ENCODE peak calls at places on chromosomes 7 and 10, in nine cellular contexts. One of them, this sample, is unnamed.

GRCh38 chr10:78777466-78778256 is 291.1 kb upstream of the ZMIZ1 start:
- DNase-seq in activated CD8-positive, alpha-beta memory T cell treated with anti-CD3 and anti-CD28 coated beads for 4 hours: no peak
- DNase-seq in A549: no peak
- DNase-seq in dorsolateral prefrontal cortex: peak
- DNase-seq in T-cell: no peak
- DNase-seq in epithelial cell of proximal tubule: no peak
- DNase-seq in left lung: no peak
- DNase-seq in AG08395: peak
- DNase-seq in CD8-positive, alpha-beta T cell: no peak
- DNase-seq in this sample: no peak

GRCh38 chr10:61475449-61475873 is 22.3 kb upstream of the TMEM26 start:
- DNase-seq in activated CD8-positive, alpha-beta memory T cell treated with anti-CD3 and anti-CD28 coated beads for 4 hours: no peak
- DNase-seq in A549: no peak
- DNase-seq in dorsolateral prefrontal cortex: no peak
- DNase-seq in T-cell: no peak
- DNase-seq in epithelial cell of proximal tubule: no peak
- DNase-seq in left lung: no peak
- DNase-seq in AG08395: peak
- DNase-seq in CD8-positive, alpha-beta T cell: no peak
- DNase-seq in this sample: no peak

GRCh38 chr10:113895018-113895417 is 40.6 kb downstream of the NHLRC2 start:
- DNase-seq in activated CD8-positive, alpha-beta memory T cell treated with anti-CD3 and anti-CD28 coated beads for 4 hours: no peak
- DNase-seq in A549: no peak
- DNase-seq in dorsolateral prefrontal cortex: no peak
- DNase-seq in T-cell: no peak
- DNase-seq in epithelial cell of proximal tubule: peak
- DNase-seq in left lung: no peak
- DNase-seq in AG08395: peak
- DNase-seq in CD8-positive, alpha-beta T cell: no peak
- DNase-seq in this sample: no peak

GRCh38 chr10:1309969-1310789 is 254.0 kb downstream of the WDR37 start:
- DNase-seq in activated CD8-positive, alpha-beta memory T cell treated with anti-CD3 and anti-CD28 coated beads for 4 hours: no peak
- DNase-seq in A549: no peak
- DNase-seq in dorsolateral prefrontal cortex: no peak
- DNase-seq in T-cell: no peak
- DNase-seq in epithelial cell of proximal tubule: no peak
- DNase-seq in left lung: no peak
- DNase-seq in AG08395: no peak
- DNase-seq in CD8-positive, alpha-beta T cell: no peak
- DNase-seq in this sample: no peak

GRCh38 chr7:1549357-1550004 is 6.5 kb downstream of the TMEM184A start:
- DNase-seq in activated CD8-positive, alpha-beta memory T cell treated with anti-CD3 and anti-CD28 coated beads for 4 hours: no peak
- DNase-seq in A549: no peak
- DNase-seq in dorsolateral prefrontal cortex: no peak
- DNase-seq in T-cell: no peak
- DNase-seq in epithelial cell of proximal tubule: no peak
- DNase-seq in left lung: peak
- DNase-seq in AG08395: no peak
- DNase-seq in CD8-positive, alpha-beta T cell: no peak
- DNase-seq in this sample: no peak

GRCh38 chr7:91718071-91718470 is 162.4 kb downstream of the MTERF1 start:
- DNase-seq in activated CD8-positive, alpha-beta memory T cell treated with anti-CD3 and anti-CD28 coated beads for 4 hours: no peak
- DNase-seq in A549: no peak
- DNase-seq in dorsolateral prefrontal cortex: no peak
- DNase-seq in T-cell: no peak
- DNase-seq in epithelial cell of proximal tubule: no peak
- DNase-seq in left lung: no peak
- DNase-seq in AG08395: no peak
- DNase-seq in CD8-positive, alpha-beta T cell: no peak
- DNase-seq in this sample: no peak

GRCh38 chr7:117193564-117193963 is 129.3 kb downstream of the WNT2 start:
- DNase-seq in activated CD8-positive, alpha-beta memory T cell treated with anti-CD3 and anti-CD28 coated beads for 4 hours: no peak
- DNase-seq in A549: no peak
- DNase-seq in dorsolateral prefrontal cortex: no peak
- DNase-seq in T-cell: no peak
- DNase-seq in epithelial cell of proximal tubule: no peak
- DNase-seq in left lung: no peak
- DNase-seq in AG08395: peak
- DNase-seq in CD8-positive, alpha-beta T cell: no peak
- DNase-seq in this sample: no peak

GRCh38 chr7:82789883-82790609 is 346.5 kb upstream of the CACNA2D1 start:
- DNase-seq in activated CD8-positive, alpha-beta memory T cell treated with anti-CD3 and anti-CD28 coated beads for 4 hours: no peak
- DNase-seq in A549: no peak
- DNase-seq in dorsolateral prefrontal cortex: no peak
- DNase-seq in T-cell: no peak
- DNase-seq in epithelial cell of proximal tubule: no peak
- DNase-seq in left lung: no peak
- DNase-seq in AG08395: no peak
- DNase-seq in CD8-positive, alpha-beta T cell: no peak
- DNase-seq in this sample: no peak

GRCh38 chr7:152924238-152924637 is 164.7 kb downstream of the ACTR3B start:
- DNase-seq in activated CD8-positive, alpha-beta memory T cell treated with anti-CD3 and anti-CD28 coated beads for 4 hours: no peak
- DNase-seq in A549: no peak
- DNase-seq in dorsolateral prefrontal cortex: no peak
- DNase-seq in T-cell: no peak
- DNase-seq in epithelial cell of proximal tubule: no peak
- DNase-seq in left lung: no peak
- DNase-seq in AG08395: no peak
- DNase-seq in CD8-positive, alpha-beta T cell: no peak
- DNase-seq in this sample: no peak

GRCh38 chr10:86951184-86951761 is 6.1 kb downstream of the MMRN2 start:
- DNase-seq in activated CD8-positive, alpha-beta memory T cell treated with anti-CD3 and anti-CD28 coated beads for 4 hours: no peak
- DNase-seq in A549: no peak
- DNase-seq in dorsolateral prefrontal cortex: no peak
- DNase-seq in T-cell: no peak
- DNase-seq in epithelial cell of proximal tubule: no peak
- DNase-seq in left lung: no peak
- DNase-seq in AG08395: no peak
- DNase-seq in CD8-positive, alpha-beta T cell: no peak
- DNase-seq in this sample: no peak

GRCh38 chr10:116427671-116428070 is at the start of gene PNLIPRP3:
- DNase-seq in activated CD8-positive, alpha-beta memory T cell treated with anti-CD3 and anti-CD28 coated beads for 4 hours: no peak
- DNase-seq in A549: no peak
- DNase-seq in dorsolateral prefrontal cortex: no peak
- DNase-seq in T-cell: no peak
- DNase-seq in epithelial cell of proximal tubule: no peak
- DNase-seq in left lung: no peak
- DNase-seq in AG08395: no peak
- DNase-seq in CD8-positive, alpha-beta T cell: no peak
- DNase-seq in this sample: no peak

GRCh38 chr7:22281481-22281880 is 75.5 kb downstream of the RAPGEF5 start:
- DNase-seq in activated CD8-positive, alpha-beta memory T cell treated with anti-CD3 and anti-CD28 coated beads for 4 hours: no peak
- DNase-seq in A549: no peak
- DNase-seq in dorsolateral prefrontal cortex: no peak
- DNase-seq in T-cell: no peak
- DNase-seq in epithelial cell of proximal tubule: no peak
- DNase-seq in left lung: no peak
- DNase-seq in AG08395: no peak
- DNase-seq in CD8-positive, alpha-beta T cell: no peak
- DNase-seq in this sample: no peak

GRCh38 chr7:1533569-1534329 is 3.2 kb downstream of the MAFK start:
- DNase-seq in activated CD8-positive, alpha-beta memory T cell treated with anti-CD3 and anti-CD28 coated beads for 4 hours: no peak
- DNase-seq in A549: peak
- DNase-seq in dorsolateral prefrontal cortex: no peak
- DNase-seq in T-cell: no peak
- DNase-seq in epithelial cell of proximal tubule: no peak
- DNase-seq in left lung: peak
- DNase-seq in AG08395: peak
- DNase-seq in CD8-positive, alpha-beta T cell: no peak
- DNase-seq in this sample: peak

GRCh38 chr7:11486271-11486670 is 345.7 kb downstream of the THSD7A start:
- DNase-seq in activated CD8-positive, alpha-beta memory T cell treated with anti-CD3 and anti-CD28 coated beads for 4 hours: no peak
- DNase-seq in A549: peak
- DNase-seq in dorsolateral prefrontal cortex: no peak
- DNase-seq in T-cell: no peak
- DNase-seq in epithelial cell of proximal tubule: no peak
- DNase-seq in left lung: no peak
- DNase-seq in AG08395: peak
- DNase-seq in CD8-positive, alpha-beta T cell: no peak
- DNase-seq in this sample: no peak

GRCh38 chr10:122173337-122173736 is 97.8 kb upstream of the BTBD16 start:
- DNase-seq in activated CD8-positive, alpha-beta memory T cell treated with anti-CD3 and anti-CD28 coated beads for 4 hours: no peak
- DNase-seq in A549: no peak
- DNase-seq in dorsolateral prefrontal cortex: no peak
- DNase-seq in T-cell: no peak
- DNase-seq in epithelial cell of proximal tubule: no peak
- DNase-seq in left lung: peak
- DNase-seq in AG08395: no peak
- DNase-seq in CD8-positive, alpha-beta T cell: no peak
- DNase-seq in this sample: no peak

GRCh38 chr10:95273393-95274312 is 17.1 kb downstream of the PDLIM1 start:
- DNase-seq in activated CD8-positive, alpha-beta memory T cell treated with anti-CD3 and anti-CD28 coated beads for 4 hours: no peak
- DNase-seq in A549: peak
- DNase-seq in dorsolateral prefrontal cortex: no peak
- DNase-seq in T-cell: no peak
- DNase-seq in epithelial cell of proximal tubule: peak
- DNase-seq in left lung: no peak
- DNase-seq in AG08395: peak
- DNase-seq in CD8-positive, alpha-beta T cell: no peak
- DNase-seq in this sample: no peak

GRCh38 chr7:157077986-157078644 is 60.6 kb upstream of the UBE3C start:
- DNase-seq in activated CD8-positive, alpha-beta memory T cell treated with anti-CD3 and anti-CD28 coated beads for 4 hours: no peak
- DNase-seq in A549: no peak
- DNase-seq in dorsolateral prefrontal cortex: no peak
- DNase-seq in T-cell: no peak
- DNase-seq in epithelial cell of proximal tubule: no peak
- DNase-seq in left lung: peak
- DNase-seq in AG08395: peak
- DNase-seq in CD8-positive, alpha-beta T cell: no peak
- DNase-seq in this sample: no peak

GRCh38 chr10:114045071-114045737 is 1.5 kb downstream of the ADRB1 start:
- DNase-seq in activated CD8-positive, alpha-beta memory T cell treated with anti-CD3 and anti-CD28 coated beads for 4 hours: no peak
- DNase-seq in A549: no peak
- DNase-seq in dorsolateral prefrontal cortex: no peak
- DNase-seq in T-cell: peak
- DNase-seq in epithelial cell of proximal tubule: no peak
- DNase-seq in left lung: peak
- DNase-seq in AG08395: peak
- DNase-seq in CD8-positive, alpha-beta T cell: no peak
- DNase-seq in this sample: no peak

GRCh38 chr10:106582291-106582690 is 582.2 kb downstream of the SORCS1 start:
- DNase-seq in activated CD8-positive, alpha-beta memory T cell treated with anti-CD3 and anti-CD28 coated beads for 4 hours: no peak
- DNase-seq in A549: peak
- DNase-seq in dorsolateral prefrontal cortex: peak
- DNase-seq in T-cell: no peak
- DNase-seq in epithelial cell of proximal tubule: no peak
- DNase-seq in left lung: no peak
- DNase-seq in AG08395: no peak
- DNase-seq in CD8-positive, alpha-beta T cell: no peak
- DNase-seq in this sample: no peak

GRCh38 chr7:2241580-2242540 is at the start of the genes MRM2 and NUDT1:
- DNase-seq in activated CD8-positive, alpha-beta memory T cell treated with anti-CD3 and anti-CD28 coated beads for 4 hours: peak
- DNase-seq in A549: peak
- DNase-seq in dorsolateral prefrontal cortex: peak
- DNase-seq in T-cell: no peak
- DNase-seq in epithelial cell of proximal tubule: no peak
- DNase-seq in left lung: peak
- DNase-seq in AG08395: peak
- DNase-seq in CD8-positive, alpha-beta T cell: peak
- DNase-seq in this sample: peak

GRCh38 chr10:71201921-71202713 is 10.3 kb upstream of the UNC5B start:
- DNase-seq in activated CD8-positive, alpha-beta memory T cell treated with anti-CD3 and anti-CD28 coated beads for 4 hours: no peak
- DNase-seq in A549: no peak
- DNase-seq in dorsolateral prefrontal cortex: no peak
- DNase-seq in T-cell: no peak
- DNase-seq in epithelial cell of proximal tubule: no peak
- DNase-seq in left lung: no peak
- DNase-seq in AG08395: no peak
- DNase-seq in CD8-positive, alpha-beta T cell: no peak
- DNase-seq in this sample: no peak

GRCh38 chr10:80046629-80047441 is 31.6 kb upstream of the TMEM254 start:
- DNase-seq in activated CD8-positive, alpha-beta memory T cell treated with anti-CD3 and anti-CD28 coated beads for 4 hours: peak
- DNase-seq in A549: peak
- DNase-seq in dorsolateral prefrontal cortex: peak
- DNase-seq in T-cell: peak
- DNase-seq in epithelial cell of proximal tubule: no peak
- DNase-seq in left lung: peak
- DNase-seq in AG08395: peak
- DNase-seq in CD8-positive, alpha-beta T cell: peak
- DNase-seq in this sample: peak

This sample was measured in CD4-positive, alpha-beta T cell.